ENCODE peak calls at places on chromosome 20, in five cellular contexts. J is stimulated activated CD4-positive, alpha-beta T cell treated with anti-CD3 and anti-CD28 coated beads, TNF-alpha, amount 100 ng/mL, for 24 hours; R is fibroblast of the conjunctiva; L is epithelial cell of prostate; S is iPS-NIHi11. T is an unnamed sample.
A peak's percentile ranks its signal among the peaks of the same experiment; 100 is the strongest.

GRCh38 chr20:13286052-13286451 is 65.0 kb downstream of the ISM1 start:
- DNase-seq in R (no peak), S (no peak), L (no peak), J (no peak), T (no peak)

GRCh38 chr20:19936801-19937583 is 80.2 kb upstream of the NAA20 start:
- DNase-seq in R (no peak), L (no peak), S (no peak), J (no peak), T (no peak)

GRCh38 chr20:8116067-8116811 is 15.8 kb upstream of the PLCB1 start:
- DNase-seq in J (no peak), L (peak; percentile 33), R (peak; percentile 33), S (no peak), T (no peak)

GRCh38 chr20:18005990-18006364 is 37.2 kb downstream of the MGME1 start:
- DNase-seq in J (no peak), R (no peak), S (no peak), L (no peak), T (no peak)

GRCh38 chr20:11726021-11726420 is 191.7 kb upstream of the BTBD3 start:
- DNase-seq in R (no peak), J (no peak), L (no peak), S (no peak), T (no peak)

GRCh38 chr20:38840053-38840893 is 34.8 kb downstream of the PPP1R16B start:
- DNase-seq in R (no peak), J (no peak), L (no peak), S (no peak), T (no peak)

GRCh38 chr20:60055740-60056139 is 97.5 kb downstream of the CDH26 start:
- DNase-seq in S (no peak), R (no peak), J (no peak), L (no peak), T (no peak)

GRCh38 chr20:53738039-53738944 is 144.7 kb upstream of the ZNF217 start:
- DNase-seq in L (peak; percentile 92), S (peak; percentile 55), R (peak; percentile 59), J (no peak), T (no peak)

GRCh38 chr20:48875233-48875913 is 46.1 kb upstream of the ARFGEF2 start:
- DNase-seq in S (no peak), R (no peak), L (no peak), J (no peak), T (no peak)

GRCh38 chr20:56630086-56630493 is 984 bp downstream of the TFAP2C start:
- DNase-seq in S (peak; percentile 94), L (peak; percentile 90), R (peak; percentile 29), J (no peak), T (no peak)

GRCh38 chr20:62066339-62066982 is 780 bp upstream of the TAF4 start:
- DNase-seq in R (no peak), J (peak; percentile 21), S (peak; percentile 87), L (no peak), T (no peak)

GRCh38 chr20:63005862-63006564 is 751 bp downstream of the BHLHE23 start:
- DNase-seq in J (no peak), S (no peak), L (no peak), R (no peak), T (no peak)

GRCh38 chr20:49603209-49603627 is 35.3 kb upstream of the PTGIS start:
- DNase-seq in J (no peak), L (no peak), S (peak; percentile 71), R (no peak), T (no peak)

GRCh38 chr20:7714549-7714948 is 225.7 kb downstream of the HAO1 start:
- DNase-seq in S (no peak), J (no peak), R (no peak), L (no peak), T (no peak)

GRCh38 chr20:47305667-47306066 is 50.8 kb downstream of the ZMYND8 start:
- DNase-seq in L (no peak), J (no peak), S (no peak), R (no peak), T (no peak)

GRCh38 chr20:61328906-61329558 is 77.0 kb downstream of the CDH4 start:
- DNase-seq in L (no peak), S (no peak), R (no peak), J (no peak), T (no peak)

GRCh38 chr20:15613530-15613929 is 959.7 kb downstream of the KIF16B start:
- DNase-seq in S (no peak), R (no peak), L (no peak), J (no peak), T (no peak)

GRCh38 chr20:24584538-24585356 is 115.3 kb downstream of the SYNDIG1 start:
- DNase-seq in J (no peak), S (no peak), L (no peak), R (peak; percentile 10), T (no peak)

GRCh38 chr20:37670426-37670825 is 23.4 kb upstream of the CTNNBL1 start:
- DNase-seq in S (no peak), L (no peak), J (no peak), R (peak; percentile 49), T (no peak)

GRCh38 chr20:38139919-38140753 is 24.9 kb downstream of the TGM2 start:
- DNase-seq in R (no peak), L (no peak), S (no peak), J (no peak), T (no peak)

GRCh38 chr20:58094160-58094559 is 134.3 kb downstream of the ANKRD60 start:
- DNase-seq in R (no peak), L (no peak), S (no peak), J (no peak), T (no peak)

GRCh38 chr20:46779831-46780230 is 70.4 kb downstream of the SLC2A10 start:
- DNase-seq in R (no peak), L (no peak), J (no peak), S (no peak), T (no peak)

GRCh38 chr20:34375977-34376430 is 12.9 kb downstream of the ITCH start:
- DNase-seq in R (no peak), J (no peak), L (no peak), S (no peak), T (no peak)

GRCh38 chr20:35511814-35512420 is 17.5 kb downstream of the C20orf173 start:
- DNase-seq in R (peak; percentile 31), J (no peak), L (no peak), S (peak; percentile 49), T (no peak)

GRCh38 chr20:63693975-63694595 is 2.4 kb upstream of the TNFRSF6B start:
- DNase-seq in S (peak; percentile 10), L (no peak), J (no peak), R (no peak), T (no peak)

GRCh38 chr20:61260905-61261304 is 8.8 kb downstream of the CDH4 start:
- DNase-seq in J (no peak), L (no peak), S (no peak), R (no peak), T (peak; percentile 38)

GRCh38 chr20:13671500-13672288 is 33.0 kb upstream of the TASP1 start:
- DNase-seq in R (peak; percentile 66), J (no peak), L (no peak), S (no peak), T (no peak)

GRCh38 chr20:11581271-11581670 is 336.4 kb upstream of the BTBD3 start:
- DNase-seq in S (peak; percentile 39), L (no peak), R (no peak), J (no peak), T (peak; percentile 77)

GRCh38 chr20:58514321-58515239 is 619 bp downstream of the APCDD1L start:
- DNase-seq in L (no peak), S (peak; percentile 50), R (no peak), J (no peak), T (no peak)

GRCh38 chr20:36754656-36755222 is 8.8 kb upstream of the NDRG3 start:
- DNase-seq in S (peak; percentile 78), J (peak; percentile 12), L (no peak), R (peak; percentile 65), T (peak; percentile 47)

GRCh38 chr20:35743693-35744491 is 1.8 kb upstream of the RBM39 start:
- DNase-seq in J (no peak), S (no peak), L (no peak), R (no peak), T (no peak)

GRCh38 chr20:57751411-57751810 is 41.6 kb upstream of the PMEPA1 start:
- DNase-seq in S (no peak), R (no peak), L (no peak), J (no peak), T (no peak)

GRCh38 chr20:33305591-33306057 is 22.6 kb downstream of the BPIFB1 start:
- DNase-seq in L (no peak), J (no peak), S (no peak), R (no peak), T (no peak)

GRCh38 chr20:1933465-1933870 is 38.3 kb downstream of the SIRPA start:
- DNase-seq in L (no peak), R (peak; percentile 20), S (no peak), J (no peak), T (no peak)

GRCh38 chr20:51409192-51409875 is 133.2 kb downstream of the NFATC2 start:
- DNase-seq in L (no peak), J (no peak), S (no peak), R (no peak), T (no peak)

GRCh38 chr20:9458075-9458818 is 56.1 kb upstream of the LAMP5 start:
- DNase-seq in L (no peak), R (peak; percentile 10), S (peak; percentile 45), J (no peak), T (peak; percentile 45)

T was measured in iPS DF 19.7.